ENCODE peak calls at places on chromosome 14, in six cellular contexts. One of them, this sample, is unnamed. For H3K36me3 and H3K4me1, the result is how much of the 10 kb centered on the place peaks cover.

GRCh38 chr14:100291305-100292075 is 14.8 kb downstream of the SLC25A29 start:
- DNase-seq in left lung: peak
- DNase-seq in heart left ventricle: no peak
- DNase-seq in tibial artery: no peak
- DNase-seq in left ventricle myocardium inferior: no peak
- DNase-seq in stomach: no peak
- DNase-seq in this sample: no peak

GRCh38 chr14:101463566-101464171 is 97.6 kb upstream of the DIO3 start:
- DNase-seq in left lung: peak
- DNase-seq in heart left ventricle: no peak
- DNase-seq in tibial artery: no peak
- DNase-seq in left ventricle myocardium inferior: no peak
- DNase-seq in stomach: no peak
- DNase-seq in this sample: no peak

GRCh38 chr14:37857774-37858266 is 262.4 kb downstream of the TTC6 start:
- DNase-seq in left lung: no peak
- DNase-seq in heart left ventricle: no peak
- DNase-seq in tibial artery: no peak
- DNase-seq in left ventricle myocardium inferior: no peak
- DNase-seq in stomach: no peak
- DNase-seq in this sample: no peak

GRCh38 chr14:79332504-79333197 is 878.7 kb downstream of the DIO2 start:
- DNase-seq in left lung: no peak
- DNase-seq in heart left ventricle: no peak
- DNase-seq in tibial artery: no peak
- DNase-seq in left ventricle myocardium inferior: no peak
- DNase-seq in stomach: no peak
- DNase-seq in this sample: no peak

GRCh38 chr14:65846469-65846868 is 433.9 kb downstream of the FUT8 start:
- DNase-seq in left lung: no peak
- DNase-seq in heart left ventricle: no peak
- DNase-seq in tibial artery: no peak
- DNase-seq in left ventricle myocardium inferior: no peak
- DNase-seq in stomach: no peak
- DNase-seq in this sample: no peak

GRCh38 chr14:62126885-62127478 is 364.8 kb downstream of the SNAPC1 start:
- DNase-seq in left lung: no peak
- DNase-seq in heart left ventricle: no peak
- DNase-seq in tibial artery: no peak
- DNase-seq in left ventricle myocardium inferior: no peak
- DNase-seq in stomach: no peak
- DNase-seq in this sample: peak

GRCh38 chr14:106691601-106692291 is 1165.4 kb downstream of the TMEM121 start:
- DNase-seq in left lung: peak
- DNase-seq in heart left ventricle: peak
- DNase-seq in tibial artery: no peak
- DNase-seq in left ventricle myocardium inferior: peak
- DNase-seq in stomach: peak
- DNase-seq in this sample: peak

GRCh38 chr14:54709444-54709843 is 142.5 kb downstream of the SAMD4A start:
- DNase-seq in left lung: no peak
- DNase-seq in heart left ventricle: no peak
- DNase-seq in tibial artery: no peak
- DNase-seq in left ventricle myocardium inferior: no peak
- DNase-seq in stomach: no peak
- DNase-seq in this sample: no peak

GRCh38 chr14:79077096-79077495 is 906.9 kb downstream of the NRXN3 start:
- DNase-seq in left lung: no peak
- DNase-seq in heart left ventricle: no peak
- DNase-seq in tibial artery: no peak
- DNase-seq in left ventricle myocardium inferior: no peak
- DNase-seq in stomach: no peak
- DNase-seq in this sample: no peak

GRCh38 chr14:99189201-99189801 is 82.7 kb downstream of the BCL11B start:
- DNase-seq in left lung: no peak
- DNase-seq in heart left ventricle: no peak
- DNase-seq in tibial artery: no peak
- DNase-seq in left ventricle myocardium inferior: no peak
- DNase-seq in stomach: no peak
- DNase-seq in this sample: peak

GRCh38 chr14:82488473-82488872 is 954.8 kb upstream of the SEL1L start:
- DNase-seq in left lung: no peak
- DNase-seq in heart left ventricle: no peak
- DNase-seq in tibial artery: no peak
- DNase-seq in left ventricle myocardium inferior: no peak
- DNase-seq in stomach: peak
- DNase-seq in this sample: no peak

GRCh38 chr14:36975834-36976233 is 196.6 kb downstream of the SLC25A21 start:
- DNase-seq in left lung: no peak
- DNase-seq in heart left ventricle: no peak
- DNase-seq in tibial artery: no peak
- DNase-seq in left ventricle myocardium inferior: no peak
- DNase-seq in stomach: no peak
- DNase-seq in this sample: no peak

GRCh38 chr14:100020623-100021022 is 44.6 kb upstream of the EVL start:
- DNase-seq in left lung: no peak
- DNase-seq in heart left ventricle: no peak
- DNase-seq in tibial artery: no peak
- DNase-seq in left ventricle myocardium inferior: no peak
- DNase-seq in stomach: no peak
- DNase-seq in this sample: no peak

GRCh38 chr14:37936971-37937370 is 270.7 kb upstream of the SSTR1 start:
- DNase-seq in left lung: no peak
- DNase-seq in heart left ventricle: no peak
- DNase-seq in tibial artery: no peak
- DNase-seq in left ventricle myocardium inferior: no peak
- DNase-seq in stomach: no peak
- DNase-seq in this sample: no peak

GRCh38 chr14:32513571-32514009 is 184.5 kb downstream of the AKAP6 start:
- DNase-seq in left lung: no peak
- DNase-seq in heart left ventricle: no peak
- DNase-seq in tibial artery: no peak
- DNase-seq in left ventricle myocardium inferior: no peak
- DNase-seq in stomach: no peak
- DNase-seq in this sample: no peak

GRCh38 chr14:83071888-83072501 is 1538.3 kb upstream of the SEL1L start:
- DNase-seq in left lung: no peak
- DNase-seq in heart left ventricle: no peak
- DNase-seq in tibial artery: no peak
- DNase-seq in left ventricle myocardium inferior: no peak
- DNase-seq in stomach: no peak
- DNase-seq in this sample: no peak

GRCh38 chr14:72619881-72620280 is 274.0 kb downstream of the DPF3 start:
- DNase-seq in left lung: no peak
- DNase-seq in heart left ventricle: no peak
- DNase-seq in tibial artery: no peak
- DNase-seq in left ventricle myocardium inferior: no peak
- DNase-seq in stomach: no peak
- DNase-seq in this sample: no peak

GRCh38 chr14:50053935-50054334 is 62.4 kb downstream of the VCPKMT start:
- DNase-seq in left lung: no peak
- DNase-seq in heart left ventricle: no peak
- DNase-seq in tibial artery: no peak
- DNase-seq in left ventricle myocardium inferior: no peak
- DNase-seq in stomach: no peak
- DNase-seq in this sample: no peak

GRCh38 chr14:55454264-55455151 is 14.1 kb upstream of the TBPL2 start:
- DNase-seq in left lung: no peak
- DNase-seq in heart left ventricle: peak
- DNase-seq in tibial artery: no peak
- DNase-seq in left ventricle myocardium inferior: no peak
- DNase-seq in stomach: peak
- DNase-seq in this sample: peak

GRCh38 chr14:63432228-63432627 is 110.9 kb downstream of the PPP2R5E start:
- DNase-seq in left lung: no peak
- DNase-seq in heart left ventricle: no peak
- DNase-seq in tibial artery: no peak
- DNase-seq in left ventricle myocardium inferior: no peak
- DNase-seq in stomach: no peak
- DNase-seq in this sample: no peak

GRCh38 chr14:76245097-76245496 is 93.4 kb downstream of the GPATCH2L start:
- DNase-seq in left lung: no peak
- DNase-seq in heart left ventricle: no peak
- DNase-seq in tibial artery: no peak
- DNase-seq in left ventricle myocardium inferior: no peak
- DNase-seq in stomach: no peak
- DNase-seq in this sample: no peak

GRCh38 chr14:22096511-22096890 is 422.9 kb upstream of the OR4E1 start:
- DNase-seq in left lung: no peak
- DNase-seq in heart left ventricle: no peak
- DNase-seq in tibial artery: no peak
- DNase-seq in left ventricle myocardium inferior: no peak
- DNase-seq in stomach: no peak
- DNase-seq in this sample: no peak

GRCh38 chr14:53458368-53458814 is 305.3 kb upstream of the DDHD1 start:
- DNase-seq in left lung: no peak
- DNase-seq in heart left ventricle: no peak
- DNase-seq in tibial artery: no peak
- DNase-seq in left ventricle myocardium inferior: no peak
- DNase-seq in stomach: no peak
- DNase-seq in this sample: no peak

GRCh38 chr14:33589334-33589733 is 361.5 kb downstream of the EGLN3 start:
- DNase-seq in left lung: no peak
- DNase-seq in heart left ventricle: no peak
- DNase-seq in tibial artery: no peak
- DNase-seq in left ventricle myocardium inferior: no peak
- DNase-seq in stomach: peak
- DNase-seq in this sample: no peak

GRCh38 chr14:55432628-55433027 is 7.8 kb downstream of the TBPL2 start:
- DNase-seq in left lung: no peak
- DNase-seq in heart left ventricle: no peak
- DNase-seq in tibial artery: no peak
- DNase-seq in left ventricle myocardium inferior: no peak
- DNase-seq in stomach: no peak
- DNase-seq in this sample: no peak

GRCh38 chr14:67776653-67777322 is 39.6 kb downstream of the ZFYVE26 start:
- DNase-seq in left lung: no peak
- DNase-seq in heart left ventricle: no peak
- DNase-seq in tibial artery: no peak
- DNase-seq in left ventricle myocardium inferior: no peak
- DNase-seq in stomach: no peak
- DNase-seq in this sample: no peak

GRCh38 chr14:67784244-67784823 is 32.1 kb downstream of the ZFYVE26 start:
- DNase-seq in left lung: no peak
- DNase-seq in heart left ventricle: no peak
- DNase-seq in tibial artery: no peak
- DNase-seq in left ventricle myocardium inferior: no peak
- DNase-seq in stomach: no peak
- DNase-seq in this sample: no peak

GRCh38 chr14:67787673-67788072 is 28.7 kb downstream of the ZFYVE26 start:
- DNase-seq in left lung: no peak
- DNase-seq in heart left ventricle: no peak
- DNase-seq in tibial artery: no peak
- DNase-seq in left ventricle myocardium inferior: no peak
- DNase-seq in stomach: no peak
- DNase-seq in this sample: no peak

GRCh38 chr14:67785270-67786109 is 30.9 kb downstream of the ZFYVE26 start:
- DNase-seq in left lung: no peak
- DNase-seq in heart left ventricle: no peak
- DNase-seq in tibial artery: no peak
- DNase-seq in left ventricle myocardium inferior: no peak
- DNase-seq in stomach: no peak
- DNase-seq in this sample: no peak

GRCh38 chr14:67782090-67782489 is 34.3 kb downstream of the ZFYVE26 start:
- DNase-seq in left lung: no peak
- DNase-seq in heart left ventricle: no peak
- DNase-seq in tibial artery: no peak
- DNase-seq in left ventricle myocardium inferior: no peak
- DNase-seq in stomach: no peak
- DNase-seq in this sample: no peak
- H3K36me3 ChIP-seq in left lung: under half
- H3K36me3 ChIP-seq in heart left ventricle: under half
- H3K36me3 ChIP-seq in tibial artery: half or more
- H3K36me3 ChIP-seq in left ventricle myocardium inferior: half or more
- H3K36me3 ChIP-seq in stomach: half or more
- H3K36me3 ChIP-seq in this sample: under half

GRCh38 chr14:91399868-91400640 is 17.6 kb downstream of the CCDC88C start:
- DNase-seq in left lung: no peak
- DNase-seq in heart left ventricle: no peak
- DNase-seq in tibial artery: no peak
- DNase-seq in left ventricle myocardium inferior: no peak
- DNase-seq in stomach: peak
- DNase-seq in this sample: peak
- H3K4me1 ChIP-seq in left lung: half or more
- H3K4me1 ChIP-seq in heart left ventricle: under half
- H3K4me1 ChIP-seq in tibial artery: under half
- H3K4me1 ChIP-seq in left ventricle myocardium inferior: under half
- H3K4me1 ChIP-seq in stomach: half or more
- H3K4me1 ChIP-seq in this sample: half or more

GRCh38 chr14:103126088-103126872 is 3.0 kb downstream of the TNFAIP2 start:
- DNase-seq in left lung: no peak
- DNase-seq in heart left ventricle: peak
- DNase-seq in tibial artery: no peak
- DNase-seq in left ventricle myocardium inferior: peak
- DNase-seq in stomach: no peak
- DNase-seq in this sample: peak

GRCh38 chr14:103123634-103124500 is 606 bp downstream of the TNFAIP2 start:
- DNase-seq in left lung: peak
- DNase-seq in heart left ventricle: peak
- DNase-seq in tibial artery: peak
- DNase-seq in left ventricle myocardium inferior: peak
- DNase-seq in stomach: peak
- DNase-seq in this sample: peak

GRCh38 chr14:103126873-103127304 is 3.6 kb downstream of the TNFAIP2 start:
- DNase-seq in left lung: no peak
- DNase-seq in heart left ventricle: peak
- DNase-seq in tibial artery: no peak
- DNase-seq in left ventricle myocardium inferior: peak
- DNase-seq in stomach: peak
- DNase-seq in this sample: peak

GRCh38 chr14:103124501-103125001 is 1.3 kb downstream of the TNFAIP2 start:
- DNase-seq in left lung: no peak
- DNase-seq in heart left ventricle: no peak
- DNase-seq in tibial artery: no peak
- DNase-seq in left ventricle myocardium inferior: peak
- DNase-seq in stomach: no peak
- DNase-seq in this sample: peak

GRCh38 chr14:103125098-103126070 is 2.1 kb downstream of the TNFAIP2 start:
- DNase-seq in left lung: no peak
- DNase-seq in heart left ventricle: peak
- DNase-seq in tibial artery: no peak
- DNase-seq in left ventricle myocardium inferior: peak
- DNase-seq in stomach: no peak
- DNase-seq in this sample: no peak
- H3K4me3 ChIP-seq in left lung: no peak
- H3K4me3 ChIP-seq in heart left ventricle: peak
- H3K4me3 ChIP-seq in tibial artery: no peak
- H3K4me3 ChIP-seq in left ventricle myocardium inferior: peak
- H3K4me3 ChIP-seq in stomach: peak
- H3K4me3 ChIP-seq in this sample: no peak

DNA sequence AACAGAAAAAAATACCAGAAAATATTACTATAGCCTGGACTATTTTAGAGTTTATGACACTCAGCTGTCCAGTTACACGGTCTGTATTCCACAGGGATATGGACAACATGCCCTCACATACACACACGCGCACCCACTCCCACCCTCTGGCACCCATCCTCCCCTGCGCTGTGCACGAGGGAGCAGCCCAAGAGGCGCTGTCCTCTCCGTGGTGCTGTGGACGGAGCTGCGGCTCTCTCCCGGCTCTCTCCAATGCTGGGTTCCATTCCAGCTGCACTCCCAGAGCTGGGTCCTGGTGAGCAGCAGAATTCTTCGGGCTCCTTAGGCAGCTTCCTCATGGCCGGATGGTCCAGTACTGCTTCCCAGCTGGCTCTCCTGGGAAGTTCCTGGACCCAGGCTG is 6.0 kb upstream of the NGB start:
- DNase-seq in left lung: no peak
- DNase-seq in heart left ventricle: no peak
- DNase-seq in tibial artery: no peak
- DNase-seq in left ventricle myocardium inferior: no peak
- DNase-seq in stomach: no peak
- DNase-seq in this sample: no peak
- H3K36me3 ChIP-seq in left lung: under half
- H3K36me3 ChIP-seq in heart left ventricle: under half
- H3K36me3 ChIP-seq in tibial artery: half or more
- H3K36me3 ChIP-seq in left ventricle myocardium inferior: under half
- H3K36me3 ChIP-seq in stomach: half or more
- H3K36me3 ChIP-seq in this sample: under half